ENCODE peak calls at places on chromosomes 7 and 10, in five cellular contexts. One of them, this sample, is unnamed.

GRCh38 chr10:100364735-100365391 is 17.8 kb downstream of the SCD start:
- DNase-seq in GM23338: peak; percentile 86
- DNase-seq in A549: peak; percentile 95
- DNase-seq in stomach: peak; percentile 95
- DNase-seq in HCT116: peak; percentile 95
- DNase-seq in this sample: peak; percentile 45

GRCh38 chr7:73999664-74000420 is 28.1 kb upstream of the ELN start:
- DNase-seq in GM23338: no peak
- DNase-seq in A549: no peak
- DNase-seq in stomach: peak; percentile 66
- DNase-seq in HCT116: no peak
- DNase-seq in this sample: peak; percentile 90

GRCh38 chr10:119852277-119852676 is 20.4 kb downstream of the MCMBP start:
- DNase-seq in GM23338: no peak
- DNase-seq in A549: no peak
- DNase-seq in stomach: no peak
- DNase-seq in HCT116: no peak
- DNase-seq in this sample: no peak

GRCh38 chr10:83917519-83918506 is 221.5 kb upstream of the GHITM start:
- DNase-seq in GM23338: peak; percentile 78
- DNase-seq in A549: peak; percentile 26
- DNase-seq in stomach: no peak
- DNase-seq in HCT116: peak; percentile 10
- DNase-seq in this sample: peak; percentile 13

GRCh38 chr10:95335933-95336699 is 45.3 kb upstream of the PDLIM1 start:
- DNase-seq in GM23338: no peak
- DNase-seq in A549: no peak
- DNase-seq in stomach: no peak
- DNase-seq in HCT116: no peak
- DNase-seq in this sample: no peak

GRCh38 chr10:89644691-89644966 is 413 bp downstream of the PANK1 start:
- DNase-seq in GM23338: no peak
- DNase-seq in A549: no peak
- DNase-seq in stomach: no peak
- DNase-seq in HCT116: no peak
- DNase-seq in this sample: no peak

GRCh38 chr7:21960922-21961321 is 15.2 kb upstream of the CDCA7L start:
- DNase-seq in GM23338: no peak
- DNase-seq in A549: peak; percentile 21
- DNase-seq in stomach: no peak
- DNase-seq in HCT116: no peak
- DNase-seq in this sample: peak; percentile 79

GRCh38 chr7:103797647-103798307 is 191.7 kb downstream of the RELN start:
- DNase-seq in GM23338: no peak
- DNase-seq in A549: no peak
- DNase-seq in stomach: no peak
- DNase-seq in HCT116: no peak
- DNase-seq in this sample: no peak

GRCh38 chr10:78343266-78343665 is 309.6 kb downstream of the RPS24 start:
- DNase-seq in GM23338: no peak
- DNase-seq in A549: no peak
- DNase-seq in stomach: no peak
- DNase-seq in HCT116: no peak
- DNase-seq in this sample: no peak

GRCh38 chr10:44316187-44316921 is 68.5 kb downstream of the CXCL12 start:
- DNase-seq in GM23338: peak; percentile 88
- DNase-seq in A549: peak; percentile 23
- DNase-seq in stomach: no peak
- DNase-seq in HCT116: peak; percentile 75
- DNase-seq in this sample: no peak

DNA sequence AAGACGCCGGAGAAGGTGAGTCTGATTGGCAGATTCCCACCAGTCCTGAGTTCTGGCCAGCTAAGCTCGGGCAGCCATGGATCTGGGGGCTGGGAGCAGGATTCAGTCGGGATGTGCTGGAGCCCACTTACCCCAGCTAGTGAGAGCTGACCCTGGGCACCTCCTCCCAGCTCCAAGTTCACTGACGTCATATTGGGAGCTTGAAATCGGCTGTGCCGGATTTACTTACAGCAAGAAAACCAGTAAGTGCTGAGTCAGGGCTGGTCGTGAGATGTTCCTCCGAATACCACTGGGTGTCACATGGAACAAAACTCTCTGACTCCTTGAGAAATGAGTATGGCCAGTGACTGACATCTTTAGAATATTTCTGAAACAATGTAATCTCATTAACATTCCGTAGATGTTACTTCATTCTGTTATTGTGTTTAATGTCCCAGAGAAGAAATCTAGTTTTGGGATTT is 621.2 kb downstream of the SDK1 start:
- DNase-seq in GM23338: peak; percentile 83
- DNase-seq in A549: peak; percentile 91
- DNase-seq in stomach: no peak
- DNase-seq in HCT116: peak; percentile 72
- DNase-seq in this sample: peak; percentile 37
- H3K4me3 ChIP-seq in GM23338: no peak overlapping the region
- H3K4me3 ChIP-seq in A549: no peak overlapping the region
- H3K4me3 ChIP-seq in stomach: no peak overlapping the region
- H3K4me3 ChIP-seq in HCT116: no peak overlapping the region
- H3K4me3 ChIP-seq in this sample: no peak overlapping the region

GRCh38 chr10:16942361-16943078 is 125.3 kb upstream of the RSU1 start:
- DNase-seq in GM23338: no peak
- DNase-seq in A549: no peak
- DNase-seq in stomach: no peak
- DNase-seq in HCT116: no peak
- DNase-seq in this sample: no peak

GRCh38 chr10:16944081-16944922 is 127.1 kb upstream of the RSU1 start:
- DNase-seq in GM23338: no peak
- DNase-seq in A549: no peak
- DNase-seq in stomach: no peak
- DNase-seq in HCT116: no peak
- DNase-seq in this sample: no peak

GRCh38 chr10:16941865-16942264 is 124.6 kb upstream of the RSU1 start:
- DNase-seq in GM23338: no peak
- DNase-seq in A549: no peak
- DNase-seq in stomach: no peak
- DNase-seq in HCT116: no peak
- DNase-seq in this sample: no peak

GRCh38 chr10:16944961-16945360 is 127.7 kb upstream of the RSU1 start:
- DNase-seq in GM23338: no peak
- DNase-seq in A549: no peak
- DNase-seq in stomach: no peak
- DNase-seq in HCT116: no peak
- DNase-seq in this sample: no peak

DNA sequence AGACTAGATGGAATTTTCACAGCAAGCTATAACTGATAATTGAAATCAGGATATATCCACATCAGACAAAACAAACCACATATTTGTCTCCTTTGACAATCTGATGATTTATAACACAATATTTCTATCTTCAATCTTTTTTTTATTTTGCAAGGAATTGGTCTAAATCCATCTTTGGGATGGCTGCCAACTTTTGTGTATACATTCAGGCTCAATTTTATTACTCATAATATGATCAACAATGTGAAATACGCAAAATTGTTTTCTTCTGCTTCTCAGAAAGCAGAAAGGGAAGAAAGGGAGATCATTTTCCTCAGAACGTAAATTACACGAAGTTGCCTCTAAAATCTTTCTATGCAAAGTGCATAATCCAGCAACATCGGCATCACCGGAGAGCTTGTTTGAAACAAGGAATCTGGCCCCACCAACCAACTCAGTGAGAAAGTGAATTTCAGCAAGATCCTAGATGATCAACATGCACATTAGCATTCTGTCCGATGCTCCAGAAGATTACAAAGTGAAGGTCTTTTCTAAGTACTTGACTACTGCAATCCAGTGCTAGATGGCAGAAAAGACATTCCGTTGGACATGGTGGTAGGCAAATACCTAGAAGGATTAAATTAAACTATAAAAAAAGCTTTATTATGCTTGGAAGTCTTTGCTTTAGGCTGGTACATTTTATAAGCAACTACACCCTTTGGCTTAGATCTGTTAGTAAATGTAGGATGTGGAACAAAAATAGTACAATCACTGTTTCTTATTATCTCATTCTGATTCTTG is 126.3 kb upstream of the RSU1 start:
- DNase-seq in GM23338: no peak
- DNase-seq in A549: no peak
- DNase-seq in stomach: no peak
- DNase-seq in HCT116: no peak
- DNase-seq in this sample: peak; percentile 38
- TF ChIP-seq CTCF in GM23338: no peak
- TF ChIP-seq CTCF in A549: no peak
- TF ChIP-seq CTCF in stomach: no peak
- TF ChIP-seq CTCF in HCT116: no peak
- TF ChIP-seq CTCF in this sample: no peak

GRCh38 chr10:110068780-110069179 is 61.0 kb downstream of the ADD3 start:
- DNase-seq in GM23338: no peak
- DNase-seq in A549: no peak
- DNase-seq in stomach: no peak
- DNase-seq in HCT116: no peak
- DNase-seq in this sample: no peak
- H3K4me1 ChIP-seq in GM23338: peaks cover 28% of the 10 kb centered on the region
- H3K4me1 ChIP-seq in A549: peaks cover 8% of the 10 kb centered on the region
- H3K4me1 ChIP-seq in stomach: peaks cover 6% of the 10 kb centered on the region
- H3K4me1 ChIP-seq in HCT116: peaks cover 14% of the 10 kb centered on the region
- H3K4me1 ChIP-seq in this sample: peaks cover 43% of the 10 kb centered on the region

GRCh38 chr7:17844514-17845196 is 95.6 kb downstream of the SNX13 start:
- DNase-seq in GM23338: no peak
- DNase-seq in A549: no peak
- DNase-seq in stomach: no peak
- DNase-seq in HCT116: no peak
- DNase-seq in this sample: no peak
- H3K4me3 ChIP-seq in GM23338: no peak overlapping the region
- H3K4me3 ChIP-seq in A549: no peak overlapping the region
- H3K4me3 ChIP-seq in stomach: no peak overlapping the region
- H3K4me3 ChIP-seq in HCT116: no peak overlapping the region
- H3K4me3 ChIP-seq in this sample: no peak overlapping the region

DNA sequence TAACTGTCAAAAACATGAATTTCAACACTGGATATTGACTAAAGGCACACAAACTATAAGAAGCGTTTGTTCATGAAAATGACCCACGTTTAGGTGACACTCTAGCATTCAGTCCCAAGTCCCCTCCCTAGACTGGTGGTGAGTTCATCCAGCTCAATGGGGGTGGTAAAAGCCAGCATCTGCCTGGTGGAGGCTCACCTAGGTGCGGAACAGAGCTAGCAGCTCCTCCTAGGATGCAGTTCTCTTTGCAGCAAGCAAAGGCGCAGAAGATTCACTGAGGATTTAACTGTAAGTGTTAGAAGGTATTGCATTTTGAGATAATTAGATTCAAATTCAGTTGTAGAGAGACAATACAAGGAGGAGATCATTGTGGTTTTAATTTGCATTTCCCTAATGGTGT is 87.6 kb downstream of the VSTM2A start:
- DNase-seq in GM23338: peak; percentile 72
- DNase-seq in A549: no peak
- DNase-seq in stomach: no peak
- DNase-seq in HCT116: no peak
- DNase-seq in this sample: no peak
- TF ChIP-seq CTCF in GM23338: peak; percentile 10
- TF ChIP-seq CTCF in A549: no peak
- TF ChIP-seq CTCF in stomach: no peak
- TF ChIP-seq CTCF in HCT116: no peak
- TF ChIP-seq CTCF in this sample: no peak

This sample was measured in cardiac muscle cell.